ENCODE peak calls at places on chromosome 3, in four cellular contexts. One of them, this sample, is unnamed.

GRCh38 chr3:44016818-44017217 is 224.9 kb upstream of the TOPAZ1 start:
- DNase-seq in WTC11: no peak
- DNase-seq in HepG2: no peak
- DNase-seq in K562: no peak
- DNase-seq in this sample: no peak

GRCh38 chr3:132641837-132642538 is 17.6 kb downstream of the ACAD11 start:
- DNase-seq in WTC11: no peak
- DNase-seq in HepG2: peak
- DNase-seq in K562: peak
- DNase-seq in this sample: no peak

GRCh38 chr3:155185623-155186022 is 105.5 kb downstream of the MME start:
- DNase-seq in WTC11: no peak
- DNase-seq in K562: no peak
- DNase-seq in HepG2: no peak
- DNase-seq in this sample: no peak

GRCh38 chr3:101829066-101829830 is 20.1 kb upstream of the NFKBIZ start:
- DNase-seq in HepG2: no peak
- DNase-seq in K562: no peak
- DNase-seq in WTC11: no peak
- DNase-seq in this sample: no peak

GRCh38 chr3:53705774-53706173 is 140.4 kb downstream of the CHDH start:
- DNase-seq in WTC11: no peak
- DNase-seq in HepG2: no peak
- DNase-seq in K562: no peak
- DNase-seq in this sample: no peak

GRCh38 chr3:142278451-142278850 is 53.1 kb upstream of the GK5 start:
- DNase-seq in K562: no peak
- DNase-seq in HepG2: no peak
- DNase-seq in WTC11: no peak
- DNase-seq in this sample: no peak

GRCh38 chr3:151871639-151872468 is 1.6 kb upstream of the SUCNR1 start:
- DNase-seq in WTC11: no peak
- DNase-seq in K562: peak
- DNase-seq in HepG2: no peak
- DNase-seq in this sample: peak

GRCh38 chr3:19866751-19867347 is 67.2 kb downstream of the EFHB start:
- DNase-seq in HepG2: peak
- DNase-seq in WTC11: peak
- DNase-seq in K562: peak
- DNase-seq in this sample: peak

GRCh38 chr3:49238274-49239127 is 38.5 kb downstream of the C3orf62 start:
- DNase-seq in HepG2: peak
- DNase-seq in WTC11: no peak
- DNase-seq in K562: peak
- DNase-seq in this sample: peak

GRCh38 chr3:152030320-152030719 is 156.9 kb downstream of the SUCNR1 start:
- DNase-seq in HepG2: no peak
- DNase-seq in K562: no peak
- DNase-seq in WTC11: no peak
- DNase-seq in this sample: no peak

GRCh38 chr3:11567516-11568467 is 75.9 kb downstream of the VGLL4 start:
- DNase-seq in HepG2: no peak
- DNase-seq in WTC11: no peak
- DNase-seq in K562: no peak
- DNase-seq in this sample: no peak

GRCh38 chr3:196203833-196204232 is 7.4 kb downstream of the ZDHHC19 start:
- DNase-seq in K562: no peak
- DNase-seq in WTC11: no peak
- DNase-seq in HepG2: no peak
- DNase-seq in this sample: no peak

GRCh38 chr3:23489338-23490158 is 286.4 kb downstream of the UBE2E2 start:
- DNase-seq in WTC11: no peak
- DNase-seq in HepG2: no peak
- DNase-seq in K562: no peak
- DNase-seq in this sample: no peak

GRCh38 chr3:58051196-58051595 is 43.0 kb downstream of the FLNB start:
- DNase-seq in K562: no peak
- DNase-seq in WTC11: no peak
- DNase-seq in HepG2: no peak
- DNase-seq in this sample: no peak

GRCh38 chr3:133933097-133934024 is 37.7 kb upstream of the RAB6B start:
- DNase-seq in WTC11: no peak
- DNase-seq in K562: no peak
- DNase-seq in HepG2: no peak
- DNase-seq in this sample: no peak

GRCh38 chr3:193869221-193870201 is 266.4 kb upstream of the HES1 start:
- DNase-seq in WTC11: peak
- DNase-seq in K562: peak
- DNase-seq in HepG2: no peak
- DNase-seq in this sample: no peak

GRCh38 chr3:108067768-108068167 is 23.1 kb downstream of the CD47 start:
- DNase-seq in HepG2: no peak
- DNase-seq in WTC11: no peak
- DNase-seq in K562: no peak
- DNase-seq in this sample: no peak
- TF ChIP-seq ETV6 in HepG2: no peak
- TF ChIP-seq ETV6 in WTC11: no peak
- TF ChIP-seq ETV6 in K562: no peak
- TF ChIP-seq ETV6 in this sample: no peak

GRCh38 chr3:30493912-30494311 is 112.5 kb upstream of the TGFBR2 start:
- DNase-seq in HepG2: no peak
- DNase-seq in K562: no peak
- DNase-seq in WTC11: no peak
- DNase-seq in this sample: no peak

GRCh38 chr3:30492581-30493192 is 113.7 kb upstream of the TGFBR2 start:
- DNase-seq in K562: no peak
- DNase-seq in HepG2: peak
- DNase-seq in WTC11: no peak
- DNase-seq in this sample: no peak

GRCh38 chr3:30496496-30496966 is 109.9 kb upstream of the TGFBR2 start:
- DNase-seq in HepG2: no peak
- DNase-seq in K562: no peak
- DNase-seq in WTC11: no peak
- DNase-seq in this sample: no peak

GRCh38 chr3:30498587-30498967 is 107.8 kb upstream of the TGFBR2 start:
- DNase-seq in WTC11: no peak
- DNase-seq in HepG2: peak
- DNase-seq in K562: no peak
- DNase-seq in this sample: no peak

DNA sequence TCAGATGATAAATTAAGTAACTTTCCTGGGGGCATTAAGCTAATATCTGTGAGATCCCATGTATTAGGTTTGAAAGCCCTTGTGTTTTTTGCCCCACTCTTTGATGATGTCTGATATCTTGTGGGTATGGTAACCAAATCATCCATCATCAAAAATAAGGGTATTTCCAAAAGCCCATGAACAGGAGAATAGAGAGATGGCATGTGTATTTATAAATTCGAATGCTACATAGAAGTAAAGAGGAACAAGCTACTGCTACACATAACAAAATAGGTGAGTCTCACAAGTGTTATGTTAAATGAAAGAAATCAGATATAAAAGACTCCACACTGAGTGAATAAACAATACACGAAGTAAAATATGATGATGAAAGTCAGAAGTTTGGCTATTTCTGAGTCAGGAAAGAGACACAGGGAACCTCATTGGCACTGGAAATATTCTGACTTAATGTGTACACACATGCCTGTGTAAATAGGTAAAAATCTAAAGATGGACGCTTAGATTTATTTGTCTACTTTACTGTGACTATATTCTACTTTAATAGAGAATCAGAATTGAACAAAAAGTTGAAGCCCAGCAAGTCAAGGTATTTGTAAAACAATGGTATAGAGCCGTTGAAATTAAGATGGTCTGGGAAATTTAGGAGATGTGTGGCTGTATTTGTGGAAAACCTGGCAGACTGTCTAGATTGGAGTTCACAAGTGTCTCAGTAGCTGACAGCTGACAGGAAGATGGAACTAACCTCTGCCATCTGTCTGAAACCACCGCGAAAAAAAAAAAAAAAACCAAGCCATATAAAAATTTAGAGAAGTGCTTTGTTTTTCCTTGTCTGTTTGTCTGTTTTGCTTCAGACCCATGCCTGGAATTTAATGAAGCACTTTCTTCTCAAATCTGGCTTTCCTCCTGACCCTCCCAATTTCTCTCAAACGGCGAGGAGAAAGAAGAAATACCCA is 111.0 kb upstream of the TGFBR2 start:
- DNase-seq in HepG2: no peak
- DNase-seq in K562: no peak
- DNase-seq in WTC11: no peak
- DNase-seq in this sample: no peak
- TF ChIP-seq CREM in HepG2: no peak
- TF ChIP-seq CREM in K562: no peak
- TF ChIP-seq CREM in WTC11: no peak
- TF ChIP-seq CREM in this sample: no peak

GRCh38 chr3:184359610-184360009 is 1.8 kb downstream of the CLCN2 start:
- DNase-seq in WTC11: no peak
- DNase-seq in HepG2: no peak
- DNase-seq in K562: no peak
- DNase-seq in this sample: no peak
- TF ChIP-seq ETV6 in WTC11: no peak
- TF ChIP-seq ETV6 in HepG2: no peak
- TF ChIP-seq ETV6 in K562: no peak
- TF ChIP-seq ETV6 in this sample: no peak

GRCh38 chr3:41574900-41575299 is 375.6 kb downstream of the CTNNB1 start:
- DNase-seq in WTC11: no peak
- DNase-seq in K562: peak
- DNase-seq in HepG2: no peak
- DNase-seq in this sample: no peak
- TF ChIP-seq CREM in WTC11: no peak
- TF ChIP-seq CREM in K562: no peak
- TF ChIP-seq CREM in HepG2: no peak
- TF ChIP-seq CREM in this sample: no peak

DNA sequence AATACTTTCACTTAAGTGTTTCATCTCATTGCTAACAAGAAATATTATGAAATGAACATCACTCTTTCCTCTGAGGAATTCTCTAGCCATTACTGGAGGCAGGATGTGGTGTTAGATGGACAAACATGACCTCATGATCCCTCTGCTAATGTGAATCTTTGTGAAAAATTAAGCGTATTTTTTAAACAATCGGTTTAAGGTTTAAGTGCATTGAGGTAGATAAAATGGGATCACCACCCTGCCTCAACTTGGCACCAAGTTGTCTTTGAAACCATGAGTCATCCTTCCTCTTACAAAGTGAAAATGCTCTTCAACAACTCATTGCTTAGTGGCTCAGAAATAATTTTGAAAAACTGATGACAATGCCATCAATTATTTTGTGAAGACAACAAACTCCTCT is 76.0 kb upstream of the DCBLD2 start:
- DNase-seq in K562: no peak
- DNase-seq in HepG2: peak
- DNase-seq in WTC11: no peak
- DNase-seq in this sample: peak
- TF ChIP-seq ETV6 in K562: no peak
- TF ChIP-seq ETV6 in HepG2: no peak
- TF ChIP-seq ETV6 in WTC11: no peak
- TF ChIP-seq ETV6 in this sample: no peak

This sample was measured in GM12878.